ENCODE peak calls at places on chromosomes 2 and 18, in ten cellular contexts. One of them, this sample, is unnamed.

GRCh38 chr2:70785137-70785911 is 5.1 kb downstream of the FIGLA start:
- DNase-seq in tibial artery: no peak
- DNase-seq in HCT116: peak; percentile 41
- DNase-seq in pancreas: no peak
- DNase-seq in IMR-90: no peak
- DNase-seq in upper lobe of right lung: no peak
- DNase-seq in CD8-positive, alpha-beta T cell: peak; percentile 39
- DNase-seq in neural progenitor cell: peak; percentile 71
- DNase-seq in hepatocyte: peak; percentile 52
- DNase-seq in esophagus squamous epithelium: no peak
- DNase-seq in this sample: no peak

GRCh38 chr2:171712051-171712450 is 24.8 kb downstream of the DYNC1I2 start:
- DNase-seq in pancreas: no peak
- DNase-seq in CD8-positive, alpha-beta T cell: no peak
- DNase-seq in hepatocyte: no peak
- DNase-seq in neural progenitor cell: no peak
- DNase-seq in tibial artery: no peak
- DNase-seq in esophagus squamous epithelium: no peak
- DNase-seq in IMR-90: peak; percentile 92
- DNase-seq in HCT116: no peak
- DNase-seq in upper lobe of right lung: no peak
- DNase-seq in this sample: no peak

GRCh38 chr2:181123798-181124217 is 143.4 kb downstream of the UBE2E3 start:
- DNase-seq in HCT116: no peak
- DNase-seq in neural progenitor cell: no peak
- DNase-seq in IMR-90: no peak
- DNase-seq in esophagus squamous epithelium: no peak
- DNase-seq in upper lobe of right lung: no peak
- DNase-seq in tibial artery: no peak
- DNase-seq in CD8-positive, alpha-beta T cell: peak; percentile 56
- DNase-seq in hepatocyte: no peak
- DNase-seq in pancreas: no peak
- DNase-seq in this sample: no peak

GRCh38 chr2:106120432-106120831 is 73.7 kb downstream of the UXS1 start:
- DNase-seq in IMR-90: no peak
- DNase-seq in upper lobe of right lung: no peak
- DNase-seq in pancreas: no peak
- DNase-seq in CD8-positive, alpha-beta T cell: no peak
- DNase-seq in tibial artery: no peak
- DNase-seq in esophagus squamous epithelium: no peak
- DNase-seq in neural progenitor cell: no peak
- DNase-seq in HCT116: no peak
- DNase-seq in hepatocyte: no peak
- DNase-seq in this sample: no peak

GRCh38 chr2:232875256-232876070 is 5.4 kb downstream of the SNORC start:
- DNase-seq in HCT116: no peak
- DNase-seq in tibial artery: peak; percentile 45
- DNase-seq in IMR-90: no peak
- DNase-seq in neural progenitor cell: peak; percentile 57
- DNase-seq in CD8-positive, alpha-beta T cell: no peak
- DNase-seq in pancreas: peak; percentile 64
- DNase-seq in upper lobe of right lung: peak; percentile 60
- DNase-seq in hepatocyte: peak; percentile 26
- DNase-seq in esophagus squamous epithelium: no peak
- DNase-seq in this sample: no peak

GRCh38 chr2:155846249-155846648 is 486.3 kb downstream of the NR4A2 start:
- DNase-seq in tibial artery: no peak
- DNase-seq in upper lobe of right lung: no peak
- DNase-seq in IMR-90: no peak
- DNase-seq in neural progenitor cell: no peak
- DNase-seq in hepatocyte: no peak
- DNase-seq in HCT116: peak; percentile 43
- DNase-seq in esophagus squamous epithelium: no peak
- DNase-seq in CD8-positive, alpha-beta T cell: no peak
- DNase-seq in pancreas: no peak
- DNase-seq in this sample: no peak

GRCh38 chr2:195602687-195603086 is 54.3 kb upstream of the SLC39A10 start:
- DNase-seq in CD8-positive, alpha-beta T cell: no peak
- DNase-seq in pancreas: no peak
- DNase-seq in hepatocyte: no peak
- DNase-seq in IMR-90: no peak
- DNase-seq in tibial artery: no peak
- DNase-seq in HCT116: no peak
- DNase-seq in esophagus squamous epithelium: no peak
- DNase-seq in upper lobe of right lung: no peak
- DNase-seq in neural progenitor cell: no peak
- DNase-seq in this sample: no peak

GRCh38 chr2:100524331-100524730 is 38.5 kb upstream of the PDCL3 start:
- DNase-seq in CD8-positive, alpha-beta T cell: no peak
- DNase-seq in pancreas: no peak
- DNase-seq in HCT116: no peak
- DNase-seq in hepatocyte: no peak
- DNase-seq in esophagus squamous epithelium: no peak
- DNase-seq in neural progenitor cell: no peak
- DNase-seq in upper lobe of right lung: no peak
- DNase-seq in tibial artery: no peak
- DNase-seq in IMR-90: peak; percentile 58
- DNase-seq in this sample: no peak

GRCh38 chr2:8496079-8496478 is 185.8 kb upstream of the ID2 start:
- DNase-seq in CD8-positive, alpha-beta T cell: no peak
- DNase-seq in esophagus squamous epithelium: no peak
- DNase-seq in IMR-90: no peak
- DNase-seq in hepatocyte: no peak
- DNase-seq in pancreas: peak; percentile 49
- DNase-seq in tibial artery: peak; percentile 44
- DNase-seq in upper lobe of right lung: no peak
- DNase-seq in neural progenitor cell: no peak
- DNase-seq in HCT116: no peak
- DNase-seq in this sample: no peak

GRCh38 chr2:172986040-172986439 is 89.6 kb upstream of the MAP3K20 start:
- DNase-seq in HCT116: no peak
- DNase-seq in tibial artery: no peak
- DNase-seq in IMR-90: peak; percentile 10
- DNase-seq in neural progenitor cell: no peak
- DNase-seq in hepatocyte: no peak
- DNase-seq in upper lobe of right lung: no peak
- DNase-seq in pancreas: no peak
- DNase-seq in esophagus squamous epithelium: no peak
- DNase-seq in CD8-positive, alpha-beta T cell: no peak
- DNase-seq in this sample: no peak

GRCh38 chr2:121360566-121361300 is 75.7 kb upstream of the TFCP2L1 start:
- DNase-seq in CD8-positive, alpha-beta T cell: no peak
- DNase-seq in pancreas: no peak
- DNase-seq in hepatocyte: no peak
- DNase-seq in tibial artery: no peak
- DNase-seq in esophagus squamous epithelium: no peak
- DNase-seq in IMR-90: peak; percentile 93
- DNase-seq in HCT116: no peak
- DNase-seq in upper lobe of right lung: peak; percentile 75
- DNase-seq in neural progenitor cell: no peak
- DNase-seq in this sample: no peak

GRCh38 chr2:99066602-99067001 is 74.9 kb upstream of the C2orf15 start:
- DNase-seq in hepatocyte: peak; percentile 67
- DNase-seq in tibial artery: no peak
- DNase-seq in upper lobe of right lung: no peak
- DNase-seq in IMR-90: peak; percentile 61
- DNase-seq in esophagus squamous epithelium: no peak
- DNase-seq in neural progenitor cell: peak; percentile 34
- DNase-seq in HCT116: peak; percentile 15
- DNase-seq in CD8-positive, alpha-beta T cell: no peak
- DNase-seq in pancreas: no peak
- DNase-seq in this sample: no peak

GRCh38 chr2:105502625-105503334 is 103.9 kb upstream of the FHL2 start:
- DNase-seq in pancreas: no peak
- DNase-seq in upper lobe of right lung: no peak
- DNase-seq in IMR-90: no peak
- DNase-seq in CD8-positive, alpha-beta T cell: no peak
- DNase-seq in neural progenitor cell: no peak
- DNase-seq in hepatocyte: no peak
- DNase-seq in tibial artery: no peak
- DNase-seq in esophagus squamous epithelium: no peak
- DNase-seq in HCT116: no peak
- DNase-seq in this sample: no peak

GRCh38 chr18:5503740-5504139 is 40.1 kb downstream of the EPB41L3 start:
- DNase-seq in neural progenitor cell: no peak
- DNase-seq in pancreas: no peak
- DNase-seq in IMR-90: peak; percentile 48
- DNase-seq in tibial artery: no peak
- DNase-seq in HCT116: no peak
- DNase-seq in CD8-positive, alpha-beta T cell: no peak
- DNase-seq in upper lobe of right lung: no peak
- DNase-seq in esophagus squamous epithelium: no peak
- DNase-seq in hepatocyte: no peak
- DNase-seq in this sample: no peak
- H3K4me1 ChIP-seq in neural progenitor cell: no peaks in the 10 kb centered on the region
- H3K4me1 ChIP-seq in pancreas: no peaks in the 10 kb centered on the region
- H3K4me1 ChIP-seq in IMR-90: no peaks in the 10 kb centered on the region
- H3K4me1 ChIP-seq in tibial artery: no peaks in the 10 kb centered on the region
- H3K4me1 ChIP-seq in HCT116: no peaks in the 10 kb centered on the region
- H3K4me1 ChIP-seq in CD8-positive, alpha-beta T cell: no peaks in the 10 kb centered on the region
- H3K4me1 ChIP-seq in upper lobe of right lung: no peaks in the 10 kb centered on the region
- H3K4me1 ChIP-seq in esophagus squamous epithelium: no peaks in the 10 kb centered on the region
- H3K4me1 ChIP-seq in hepatocyte: no peaks in the 10 kb centered on the region
- H3K4me1 ChIP-seq in this sample: no peaks in the 10 kb centered on the region

GRCh38 chr2:126723281-126723815 is 67.4 kb downstream of the GYPC start:
- DNase-seq in CD8-positive, alpha-beta T cell: no peak
- DNase-seq in esophagus squamous epithelium: no peak
- DNase-seq in HCT116: no peak
- DNase-seq in upper lobe of right lung: no peak
- DNase-seq in tibial artery: no peak
- DNase-seq in hepatocyte: no peak
- DNase-seq in pancreas: no peak
- DNase-seq in IMR-90: no peak
- DNase-seq in neural progenitor cell: no peak
- DNase-seq in this sample: no peak

GRCh38 chr2:126722546-126722945 is 66.6 kb downstream of the GYPC start:
- DNase-seq in HCT116: no peak
- DNase-seq in hepatocyte: no peak
- DNase-seq in pancreas: no peak
- DNase-seq in CD8-positive, alpha-beta T cell: no peak
- DNase-seq in IMR-90: no peak
- DNase-seq in neural progenitor cell: no peak
- DNase-seq in tibial artery: no peak
- DNase-seq in esophagus squamous epithelium: no peak
- DNase-seq in upper lobe of right lung: no peak
- DNase-seq in this sample: no peak

GRCh38 chr2:126720647-126721046 is 64.7 kb downstream of the GYPC start:
- DNase-seq in HCT116: no peak
- DNase-seq in upper lobe of right lung: no peak
- DNase-seq in tibial artery: no peak
- DNase-seq in neural progenitor cell: no peak
- DNase-seq in esophagus squamous epithelium: no peak
- DNase-seq in hepatocyte: no peak
- DNase-seq in CD8-positive, alpha-beta T cell: no peak
- DNase-seq in IMR-90: peak; percentile 50
- DNase-seq in pancreas: no peak
- DNase-seq in this sample: no peak

GRCh38 chr2:126720031-126720368 is 64.0 kb downstream of the GYPC start:
- DNase-seq in pancreas: no peak
- DNase-seq in IMR-90: peak; percentile 68
- DNase-seq in neural progenitor cell: no peak
- DNase-seq in CD8-positive, alpha-beta T cell: no peak
- DNase-seq in esophagus squamous epithelium: no peak
- DNase-seq in HCT116: no peak
- DNase-seq in upper lobe of right lung: no peak
- DNase-seq in hepatocyte: no peak
- DNase-seq in tibial artery: no peak
- DNase-seq in this sample: no peak

GRCh38 chr2:126722081-126722480 is 66.1 kb downstream of the GYPC start:
- DNase-seq in HCT116: no peak
- DNase-seq in CD8-positive, alpha-beta T cell: no peak
- DNase-seq in esophagus squamous epithelium: no peak
- DNase-seq in tibial artery: no peak
- DNase-seq in neural progenitor cell: no peak
- DNase-seq in upper lobe of right lung: no peak
- DNase-seq in IMR-90: no peak
- DNase-seq in hepatocyte: no peak
- DNase-seq in pancreas: no peak
- DNase-seq in this sample: no peak
- TF ChIP-seq CTCF in HCT116: no peak
- TF ChIP-seq CTCF in CD8-positive, alpha-beta T cell: no peak
- TF ChIP-seq CTCF in esophagus squamous epithelium: no peak
- TF ChIP-seq CTCF in tibial artery: no peak
- TF ChIP-seq CTCF in neural progenitor cell: no peak
- TF ChIP-seq CTCF in upper lobe of right lung: no peak
- TF ChIP-seq CTCF in IMR-90: no peak
- TF ChIP-seq CTCF in hepatocyte: no peak
- TF ChIP-seq CTCF in pancreas: no peak
- TF ChIP-seq CTCF in this sample: no peak

GRCh38 chr2:66437055-66437454 is 2.1 kb downstream of the MEIS1 start:
- DNase-seq in CD8-positive, alpha-beta T cell: no peak
- DNase-seq in pancreas: no peak
- DNase-seq in esophagus squamous epithelium: no peak
- DNase-seq in tibial artery: no peak
- DNase-seq in HCT116: no peak
- DNase-seq in upper lobe of right lung: no peak
- DNase-seq in IMR-90: no peak
- DNase-seq in neural progenitor cell: no peak
- DNase-seq in hepatocyte: no peak
- DNase-seq in this sample: no peak
- H3K4me1 ChIP-seq in CD8-positive, alpha-beta T cell: peaks cover 13% of the 10 kb centered on the region
- H3K4me1 ChIP-seq in pancreas: no peaks in the 10 kb centered on the region
- H3K4me1 ChIP-seq in esophagus squamous epithelium: no peaks in the 10 kb centered on the region
- H3K4me1 ChIP-seq in tibial artery: no peaks in the 10 kb centered on the region
- H3K4me1 ChIP-seq in HCT116: no peaks in the 10 kb centered on the region
- H3K4me1 ChIP-seq in upper lobe of right lung: peaks cover 4% of the 10 kb centered on the region
- H3K4me1 ChIP-seq in IMR-90: peaks cover 4% of the 10 kb centered on the region
- H3K4me1 ChIP-seq in neural progenitor cell: peaks cover 55% of the 10 kb centered on the region
- H3K4me1 ChIP-seq in hepatocyte: peaks cover 8% of the 10 kb centered on the region
- H3K4me1 ChIP-seq in this sample: no peaks in the 10 kb centered on the region

GRCh38 chr2:143574069-143574468 is 444.9 kb downstream of the ARHGAP15 start:
- DNase-seq in IMR-90: no peak
- DNase-seq in pancreas: no peak
- DNase-seq in esophagus squamous epithelium: no peak
- DNase-seq in neural progenitor cell: no peak
- DNase-seq in upper lobe of right lung: no peak
- DNase-seq in hepatocyte: no peak
- DNase-seq in CD8-positive, alpha-beta T cell: no peak
- DNase-seq in HCT116: no peak
- DNase-seq in tibial artery: no peak
- DNase-seq in this sample: no peak
- TF ChIP-seq CTCF in IMR-90: no peak
- TF ChIP-seq CTCF in pancreas: no peak
- TF ChIP-seq CTCF in esophagus squamous epithelium: no peak
- TF ChIP-seq CTCF in neural progenitor cell: peak; percentile 18
- TF ChIP-seq CTCF in upper lobe of right lung: no peak
- TF ChIP-seq CTCF in hepatocyte: no peak
- TF ChIP-seq CTCF in CD8-positive, alpha-beta T cell: no peak
- TF ChIP-seq CTCF in HCT116: no peak
- TF ChIP-seq CTCF in tibial artery: no peak
- TF ChIP-seq CTCF in this sample: no peak

GRCh38 chr2:109226612-109227011 is 97.6 kb downstream of the SH3RF3 start:
- DNase-seq in pancreas: no peak
- DNase-seq in esophagus squamous epithelium: no peak
- DNase-seq in CD8-positive, alpha-beta T cell: no peak
- DNase-seq in neural progenitor cell: no peak
- DNase-seq in hepatocyte: no peak
- DNase-seq in tibial artery: no peak
- DNase-seq in upper lobe of right lung: no peak
- DNase-seq in IMR-90: no peak
- DNase-seq in HCT116: no peak
- DNase-seq in this sample: no peak
- H3K4me1 ChIP-seq in pancreas: peaks cover 5% of the 10 kb centered on the region
- H3K4me1 ChIP-seq in esophagus squamous epithelium: no peaks in the 10 kb centered on the region
- H3K4me1 ChIP-seq in CD8-positive, alpha-beta T cell: no peaks in the 10 kb centered on the region
- H3K4me1 ChIP-seq in neural progenitor cell: no peaks in the 10 kb centered on the region
- H3K4me1 ChIP-seq in hepatocyte: no peaks in the 10 kb centered on the region
- H3K4me1 ChIP-seq in tibial artery: no peaks in the 10 kb centered on the region
- H3K4me1 ChIP-seq in upper lobe of right lung: peaks cover 11% of the 10 kb centered on the region
- H3K4me1 ChIP-seq in IMR-90: peaks cover 10% of the 10 kb centered on the region
- H3K4me1 ChIP-seq in HCT116: no peaks in the 10 kb centered on the region
- H3K4me1 ChIP-seq in this sample: no peaks in the 10 kb centered on the region

This sample was measured in ascending aorta.